ENCODE peak calls at places on chromosome 1, in five cellular contexts. One of them, this sample, is unnamed.

GRCh38 chr1:205262706-205263105 is 35.0 kb downstream of the TMCC2 start:
- DNase-seq in fibroblast of lung: peak
- DNase-seq in MM.1S: no peak
- DNase-seq in fibroblast of pulmonary artery: no peak
- DNase-seq in lower leg skin: no peak
- DNase-seq in this sample: no peak

GRCh38 chr1:33599516-33600115 is 127.2 kb downstream of the ZSCAN20 start:
- DNase-seq in lower leg skin: no peak
- DNase-seq in MM.1S: no peak
- DNase-seq in fibroblast of lung: no peak
- DNase-seq in fibroblast of pulmonary artery: no peak
- DNase-seq in this sample: no peak

GRCh38 chr1:97412155-97412554 is 508.7 kb downstream of the DPYD start:
- DNase-seq in fibroblast of lung: peak
- DNase-seq in MM.1S: no peak
- DNase-seq in fibroblast of pulmonary artery: peak
- DNase-seq in lower leg skin: no peak
- DNase-seq in this sample: peak

GRCh38 chr1:173635116-173635515 is at the start of gene TEX50:
- DNase-seq in MM.1S: no peak
- DNase-seq in lower leg skin: no peak
- DNase-seq in fibroblast of pulmonary artery: no peak
- DNase-seq in fibroblast of lung: no peak
- DNase-seq in this sample: no peak

GRCh38 chr1:76374111-76374510 is 299.6 kb downstream of the ST6GALNAC3 start:
- DNase-seq in fibroblast of pulmonary artery: no peak
- DNase-seq in lower leg skin: no peak
- DNase-seq in MM.1S: no peak
- DNase-seq in fibroblast of lung: no peak
- DNase-seq in this sample: no peak

GRCh38 chr1:55427576-55427975 is 212.4 kb upstream of the USP24 start:
- DNase-seq in lower leg skin: no peak
- DNase-seq in MM.1S: no peak
- DNase-seq in fibroblast of pulmonary artery: no peak
- DNase-seq in fibroblast of lung: peak
- DNase-seq in this sample: no peak

GRCh38 chr1:206835186-206835585 is 30.2 kb upstream of the IL20 start:
- DNase-seq in fibroblast of lung: no peak
- DNase-seq in lower leg skin: no peak
- DNase-seq in MM.1S: no peak
- DNase-seq in fibroblast of pulmonary artery: no peak
- DNase-seq in this sample: no peak

GRCh38 chr1:152964536-152964935 is 5.9 kb upstream of the SPRR4 start:
- DNase-seq in fibroblast of pulmonary artery: no peak
- DNase-seq in fibroblast of lung: no peak
- DNase-seq in MM.1S: no peak
- DNase-seq in lower leg skin: no peak
- DNase-seq in this sample: no peak

GRCh38 chr1:192986110-192986747 is 72.9 kb downstream of the UCHL5 start:
- DNase-seq in fibroblast of pulmonary artery: no peak
- DNase-seq in MM.1S: no peak
- DNase-seq in lower leg skin: no peak
- DNase-seq in fibroblast of lung: peak
- DNase-seq in this sample: no peak

GRCh38 chr1:207362962-207363858 is 41.7 kb downstream of the CD55 start:
- DNase-seq in fibroblast of lung: peak
- DNase-seq in MM.1S: no peak
- DNase-seq in lower leg skin: no peak
- DNase-seq in fibroblast of pulmonary artery: peak
- DNase-seq in this sample: no peak

GRCh38 chr1:93552751-93553455 is 105.0 kb downstream of the FNBP1L start:
- DNase-seq in MM.1S: no peak
- DNase-seq in fibroblast of pulmonary artery: peak
- DNase-seq in fibroblast of lung: peak
- DNase-seq in lower leg skin: no peak
- DNase-seq in this sample: no peak

GRCh38 chr1:201361652-201362504 is 15.6 kb downstream of the TNNT2 start:
- DNase-seq in MM.1S: peak
- DNase-seq in fibroblast of pulmonary artery: peak
- DNase-seq in fibroblast of lung: peak
- DNase-seq in lower leg skin: no peak
- DNase-seq in this sample: no peak

GRCh38 chr1:228794173-228794572 is 58.9 kb downstream of the RHOU start:
- DNase-seq in fibroblast of pulmonary artery: peak
- DNase-seq in MM.1S: peak
- DNase-seq in fibroblast of lung: peak
- DNase-seq in lower leg skin: no peak
- DNase-seq in this sample: no peak

GRCh38 chr1:94362466-94363058 is 55.6 kb upstream of the ABCD3 start:
- DNase-seq in MM.1S: no peak
- DNase-seq in fibroblast of lung: peak
- DNase-seq in lower leg skin: no peak
- DNase-seq in fibroblast of pulmonary artery: peak
- DNase-seq in this sample: no peak

GRCh38 chr1:204640578-204640977 is 45.0 kb downstream of the LRRN2 start:
- DNase-seq in lower leg skin: no peak
- DNase-seq in MM.1S: no peak
- DNase-seq in fibroblast of lung: no peak
- DNase-seq in fibroblast of pulmonary artery: no peak
- DNase-seq in this sample: no peak

GRCh38 chr1:196355206-196355786 is 252.9 kb downstream of the KCNT2 start:
- DNase-seq in lower leg skin: no peak
- DNase-seq in MM.1S: peak
- DNase-seq in fibroblast of lung: peak
- DNase-seq in fibroblast of pulmonary artery: peak
- DNase-seq in this sample: no peak

GRCh38 chr1:43383449-43383848 is 6.2 kb downstream of the MED8 start:
- DNase-seq in fibroblast of pulmonary artery: no peak
- DNase-seq in fibroblast of lung: no peak
- DNase-seq in lower leg skin: no peak
- DNase-seq in MM.1S: no peak
- DNase-seq in this sample: no peak

GRCh38 chr1:31189696-31190674 is 49.7 kb downstream of the NKAIN1 start:
- DNase-seq in fibroblast of lung: no peak
- DNase-seq in lower leg skin: no peak
- DNase-seq in MM.1S: no peak
- DNase-seq in fibroblast of pulmonary artery: no peak
- DNase-seq in this sample: no peak

GRCh38 chr1:51418384-51418959 is 88.1 kb upstream of the TTC39A start:
- DNase-seq in lower leg skin: no peak
- DNase-seq in fibroblast of pulmonary artery: no peak
- DNase-seq in fibroblast of lung: no peak
- DNase-seq in MM.1S: no peak
- DNase-seq in this sample: no peak

GRCh38 chr1:237187854-237188253 is 145.9 kb downstream of the RYR2 start:
- DNase-seq in fibroblast of pulmonary artery: no peak
- DNase-seq in fibroblast of lung: no peak
- DNase-seq in MM.1S: no peak
- DNase-seq in lower leg skin: no peak
- DNase-seq in this sample: no peak

DNA sequence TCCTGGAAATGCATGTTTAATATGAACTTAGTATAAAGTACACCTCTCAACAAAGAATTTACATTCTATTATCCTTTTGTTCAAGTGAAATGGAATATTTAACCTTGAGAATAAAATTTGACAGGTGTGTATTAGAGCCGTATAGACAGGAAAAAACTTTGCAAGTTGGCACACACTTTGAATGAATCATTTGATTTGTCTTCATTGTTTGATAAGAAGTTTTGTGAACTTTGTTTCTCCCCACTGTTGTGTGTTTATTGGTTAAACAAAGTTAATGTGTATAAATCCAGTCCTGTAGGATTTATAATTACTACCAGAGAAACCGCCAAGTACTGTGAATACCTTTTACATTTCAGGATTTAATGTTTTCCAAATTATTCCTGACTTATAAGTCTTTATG is 2.0 kb downstream of the SYDE2 start:
- DNase-seq in lower leg skin: no peak
- DNase-seq in fibroblast of pulmonary artery: no peak
- DNase-seq in MM.1S: no peak
- DNase-seq in fibroblast of lung: no peak
- DNase-seq in this sample: no peak
- H3K4me3 ChIP-seq in lower leg skin: no peak
- H3K4me3 ChIP-seq in fibroblast of pulmonary artery: no peak
- H3K4me3 ChIP-seq in MM.1S: peak
- H3K4me3 ChIP-seq in fibroblast of lung: peak
- H3K4me3 ChIP-seq in this sample: no peak

GRCh38 chr1:178093958-178094751 is at the start of gene RASAL2:
- DNase-seq in lower leg skin: peak
- DNase-seq in fibroblast of pulmonary artery: peak
- DNase-seq in MM.1S: peak
- DNase-seq in fibroblast of lung: peak
- DNase-seq in this sample: no peak
- TF ChIP-seq CTCF in lower leg skin: no peak
- TF ChIP-seq CTCF in fibroblast of pulmonary artery: peak
- TF ChIP-seq CTCF in MM.1S: peak
- TF ChIP-seq CTCF in fibroblast of lung: peak
- TF ChIP-seq CTCF in this sample: peak

GRCh38 chr1:156001682-156002171 is 19.0 kb downstream of the SSR2 start:
- DNase-seq in lower leg skin: no peak
- DNase-seq in MM.1S: no peak
- DNase-seq in fibroblast of pulmonary artery: no peak
- DNase-seq in fibroblast of lung: peak
- DNase-seq in this sample: no peak
- H3K4me3 ChIP-seq in lower leg skin: no peak
- H3K4me3 ChIP-seq in MM.1S: no peak
- H3K4me3 ChIP-seq in fibroblast of pulmonary artery: no peak
- H3K4me3 ChIP-seq in fibroblast of lung: no peak
- H3K4me3 ChIP-seq in this sample: no peak

GRCh38 chr1:7576946-7577657 is 194.0 kb upstream of the VAMP3 start:
- DNase-seq in fibroblast of pulmonary artery: peak
- DNase-seq in MM.1S: no peak
- DNase-seq in lower leg skin: no peak
- DNase-seq in fibroblast of lung: peak
- DNase-seq in this sample: no peak
- TF ChIP-seq CTCF in fibroblast of pulmonary artery: peak
- TF ChIP-seq CTCF in MM.1S: peak
- TF ChIP-seq CTCF in lower leg skin: no peak
- TF ChIP-seq CTCF in fibroblast of lung: peak
- TF ChIP-seq CTCF in this sample: peak

DNA sequence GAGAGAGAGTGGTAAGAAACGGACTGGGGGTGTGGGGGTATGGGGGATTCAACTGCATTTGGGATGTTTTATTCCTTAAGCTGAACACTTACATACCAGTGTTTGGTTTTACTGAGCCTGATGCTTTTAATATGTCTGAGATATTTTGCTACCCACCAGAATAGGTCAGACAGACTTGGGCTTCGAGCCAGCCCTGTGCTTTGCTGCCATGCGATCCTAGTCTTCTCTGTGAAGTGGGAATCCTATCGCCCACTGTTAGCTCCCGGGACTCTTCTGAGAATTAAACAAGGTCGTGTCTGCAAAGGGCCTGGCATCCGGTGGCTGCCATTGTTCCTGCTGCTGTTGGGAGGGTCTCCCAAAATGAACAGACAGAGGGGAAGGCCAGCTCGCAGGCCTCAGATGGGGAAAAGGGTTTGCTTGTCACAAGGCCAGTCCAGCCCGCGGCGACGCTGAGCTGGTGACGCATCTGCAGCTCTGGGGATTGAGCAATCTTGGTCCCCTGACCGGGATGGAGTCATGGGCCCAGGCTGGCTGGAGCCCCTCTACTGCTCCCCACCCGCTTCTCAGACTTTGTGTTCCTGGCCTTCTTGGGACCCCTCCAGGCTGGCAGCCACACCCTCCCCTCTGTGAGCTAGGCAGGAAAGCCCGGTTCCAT is 26.9 kb upstream of the ECE1 start:
- DNase-seq in lower leg skin: peak
- DNase-seq in fibroblast of lung: peak
- DNase-seq in MM.1S: no peak
- DNase-seq in fibroblast of pulmonary artery: peak
- DNase-seq in this sample: peak
- H3K4me3 ChIP-seq in lower leg skin: no peak
- H3K4me3 ChIP-seq in fibroblast of lung: no peak
- H3K4me3 ChIP-seq in MM.1S: no peak
- H3K4me3 ChIP-seq in fibroblast of pulmonary artery: no peak
- H3K4me3 ChIP-seq in this sample: no peak

This sample was measured in AG09309.